ENCODE peak calls at places on chromosomes 6 and 20, in four cellular contexts. C is spleen; A is activated naive CD4-positive, alpha-beta T cell treated with anti-CD3 and anti-CD28 coated beads, Interleukin-2, amount 50 U/mL, for 72 hours; B is stimulated activated CD8-positive, alpha-beta memory T cell treated with anti-CD3 and anti-CD28 coated beads, Interleukin-12 subunit alpha, Interleukin-12 subunit beta, amount 100 ng/mL, for 4 hours. G is an unnamed sample.

GRCh38 chr6:26743157-26743821 is 83.7 kb upstream of the ZNF322 start:
- DNase-seq in C (no peak), A (no peak), B (no peak), G (no peak)

GRCh38 chr20:45366192-45366591 is 3.2 kb downstream of the SYS1 start:
- DNase-seq in C (no peak), A (no peak), B (no peak), G (no peak)

GRCh38 chr20:50251992-50252491 is 61.4 kb downstream of the CEBPB start:
- DNase-seq in C (no peak), A (no peak), B (no peak), G (peak; percentile 39)

GRCh38 chr6:14841901-14842421 is 403.9 kb upstream of the JARID2 start:
- DNase-seq in C (no peak), A (no peak), B (no peak), G (peak; percentile 83)

GRCh38 chr6:34021001-34021838 is 124.7 kb downstream of the GRM4 start:
- DNase-seq in C (peak; percentile 57), A (no peak), B (no peak), G (no peak)

GRCh38 chr20:62219101-62219991 is 732 bp downstream of the HRH3 start:
- DNase-seq in C (no peak), A (no peak), B (no peak), G (no peak)

GRCh38 chr6:90397929-90398674 is 101.5 kb upstream of the BACH2 start:
- DNase-seq in C (no peak), A (peak; percentile 94), B (peak; percentile 73), G (no peak)

GRCh38 chr6:43972915-43973304 is 154.3 kb downstream of the MRPL14 start:
- DNase-seq in C (no peak), A (peak; percentile 2), B (no peak), G (peak; percentile 92)

GRCh38 chr6:118725944-118726343 is 74.6 kb upstream of the CEP85L start:
- DNase-seq in C (no peak), A (peak; percentile 68), B (peak; percentile 49), G (no peak)